ENCODE peak calls at places on chromosomes 16 and 17, in six cellular contexts. U is CD4-positive, CD25-positive, alpha-beta regulatory T cell; I is body of pancreas; J is heart left ventricle; V is endothelial cell of umbilical vein; E is K562. H is an unnamed sample. For H3K36me3 and H3K27me3, the result is how much of the 10 kb centered on the place peaks cover.

GRCh38 chr16:55437627-55438026 is 41.4 kb upstream of the MMP2 start:
- DNase-seq in J (no peak), E (no peak), U (no peak), V (no peak), I (no peak), H (peak)

GRCh38 chr17:50272711-50273653 is 1.3 kb upstream of the TMEM92 start:
- DNase-seq in I (peak), E (peak), J (peak), V (peak), U (peak), H (peak)

GRCh38 chr16:1890024-1890700 is 18.2 kb upstream of the MEIOB start:
- DNase-seq in U (no peak), V (no peak), I (no peak), E (peak), J (no peak), H (no peak)

GRCh38 chr17:64315032-64315490 is 52.0 kb upstream of the TEX2 start:
- DNase-seq in U (no peak), V (peak), J (peak), E (no peak), I (peak), H (peak)

GRCh38 chr17:61662771-61663170 is 71.8 kb upstream of the NACA2 start:
- DNase-seq in I (no peak), V (no peak), E (no peak), U (no peak), J (no peak), H (no peak)

GRCh38 chr16:2196162-2196980 is at the start of gene CASKIN1:
- DNase-seq in U (no peak), E (peak), V (no peak), J (no peak), I (no peak), H (no peak)

GRCh38 chr16:79863128-79864031 is 262.8 kb upstream of the MAF start:
- DNase-seq in E (no peak), I (no peak), U (no peak), J (no peak), V (no peak), H (no peak)

GRCh38 chr17:45429338-45430005 is 3.2 kb downstream of the ARHGAP27 start:
- DNase-seq in E (no peak), I (peak), U (no peak), J (no peak), V (no peak), H (no peak)

GRCh38 chr17:27315322-27315721 is 21.4 kb downstream of the WSB1 start:
- DNase-seq in E (no peak), V (no peak), J (peak), U (no peak), I (peak), H (peak)

GRCh38 chr17:494601-495195 is 142.1 kb upstream of the RPH3AL start:
- DNase-seq in E (no peak), I (no peak), V (peak), J (no peak), U (no peak), H (no peak)

GRCh38 chr16:70746708-70747424 is 54.1 kb downstream of the VAC14 start:
- DNase-seq in V (peak), E (peak), J (peak), U (peak), I (peak), H (peak)

GRCh38 chr16:81838794-81839193 is 59.7 kb downstream of the PLCG2 start:
- DNase-seq in E (no peak), U (no peak), I (no peak), J (no peak), V (peak), H (no peak)

GRCh38 chr16:55515110-55515509 is 6.2 kb downstream of the LPCAT2 start:
- DNase-seq in J (no peak), I (no peak), U (no peak), V (no peak), E (no peak), H (no peak)

GRCh38 chr16:58508671-58509251 is 6.6 kb upstream of the SETD6 start:
- DNase-seq in E (no peak), U (no peak), V (no peak), J (no peak), I (peak), H (no peak)

GRCh38 chr17:45975640-45976295 is 23.3 kb upstream of the STH start:
- DNase-seq in U (no peak), I (no peak), E (no peak), J (no peak), V (no peak), H (no peak)

GRCh38 chr17:83079340-83079747 is at the start of gene METRNL:
- DNase-seq in U (peak), I (peak), J (peak), E (peak), V (no peak), H (peak)

GRCh38 chr17:6603746-6604325 is 36.7 kb downstream of the KIAA0753 start:
- DNase-seq in V (peak), J (peak), E (no peak), I (peak), U (no peak), H (no peak)

GRCh38 chr17:30238387-30239088 is 3.0 kb upstream of the SLC6A4 start:
- DNase-seq in E (peak), I (no peak), V (no peak), J (no peak), U (no peak), H (no peak)

GRCh38 chr17:72719582-72720493 is 372.6 kb downstream of the SLC39A11 start:
- DNase-seq in I (no peak), U (peak), V (no peak), E (no peak), J (no peak), H (no peak)

GRCh38 chr17:13776027-13776551 is 174.4 kb upstream of the HS3ST3A1 start:
- DNase-seq in E (no peak), V (no peak), U (no peak), I (no peak), J (peak), H (peak)

GRCh38 chr16:27827765-27828164 is 235.7 kb downstream of the GSG1L start:
- DNase-seq in V (no peak), J (no peak), I (no peak), E (no peak), U (no peak), H (no peak)

GRCh38 chr16:1700246-1700645 is 5.7 kb upstream of the MAPK8IP3 start:
- DNase-seq in J (no peak), V (no peak), U (no peak), E (no peak), I (no peak), H (no peak)

GRCh38 chr17:66985338-66985737 is 20.8 kb downstream of the CACNG4 start:
- DNase-seq in U (no peak), J (no peak), I (no peak), E (no peak), V (no peak), H (no peak)

GRCh38 chr17:19345067-19345460 is 17.5 kb downstream of the B9D1 start:
- DNase-seq in J (no peak), U (no peak), E (no peak), I (no peak), V (no peak), H (no peak)

GRCh38 chr16:31472559-31473203 is 729 bp downstream of the TGFB1I1 start:
- DNase-seq in V (peak), I (peak), E (peak), J (peak), U (peak), H (peak)

GRCh38 chr16:88856122-88856827 is 472 bp downstream of the GALNS start:
- DNase-seq in I (no peak), V (no peak), J (peak), U (no peak), E (peak), H (no peak)

GRCh38 chr16:56824335-56824734 is 40.7 kb upstream of the SLC12A3 start:
- DNase-seq in I (peak), U (no peak), V (no peak), E (peak), J (no peak), H (peak)

GRCh38 chr17:80916246-80916645 is 75.4 kb upstream of the CHMP6 start:
- DNase-seq in E (no peak), I (peak), U (no peak), V (no peak), J (no peak), H (no peak)

GRCh38 chr17:78013683-78014467 is 55.4 kb downstream of the TNRC6C start:
- DNase-seq in I (peak), J (peak), E (peak), U (peak), V (peak), H (no peak)

GRCh38 chr17:1808649-1809048 is 21.1 kb downstream of the SMYD4 start:
- DNase-seq in U (no peak), E (no peak), J (no peak), I (no peak), V (no peak), H (no peak)
- H3K36me3 ChIP-seq in U (under half), E (under half), J (half or more), I (under half), V (under half), H (under half)

GRCh38 chr16:85464342-85465305 is 148.5 kb upstream of the GSE1 start:
- DNase-seq in U (no peak), E (no peak), I (no peak), V (no peak), J (no peak), H (no peak)
- H3K27me3 ChIP-seq in U (under half), E (under half), I (under half), V (under half), J (under half), H (under half)

GRCh38 chr17:42698736-42699414 is 16.5 kb downstream of the CNTNAP1 start:
- DNase-seq in U (no peak), J (peak), E (peak), I (no peak), V (no peak), H (peak)

GRCh38 chr17:42699415-42699740 is 17.0 kb downstream of the CNTNAP1 start:
- DNase-seq in I (no peak), E (no peak), U (no peak), J (no peak), V (no peak), H (no peak)

GRCh38 chr17:42697108-42697811 is 14.9 kb downstream of the CNTNAP1 start:
- DNase-seq in V (no peak), I (no peak), E (no peak), J (no peak), U (no peak), H (no peak)

GRCh38 chr17:42702446-42702845 is 20.1 kb downstream of the CNTNAP1 start:
- DNase-seq in V (no peak), E (no peak), U (no peak), I (no peak), J (no peak), H (no peak)

GRCh38 chr17:42700890-42701289 is 18.6 kb downstream of the CNTNAP1 start:
- DNase-seq in I (no peak), U (no peak), J (no peak), V (no peak), E (no peak), H (no peak)
- H3K36me3 ChIP-seq in I (under half), U (half or more), J (half or more), V (under half), E (under half), H (under half)

GRCh38 chr17:71528210-71528609 is 592.6 kb upstream of the SOX9 start:
- DNase-seq in V (no peak), E (no peak), I (no peak), J (no peak), U (no peak), H (no peak)
- H3K27me3 ChIP-seq in V (under half), E (under half), I (under half), J (under half), U (under half), H (under half)

DNA sequence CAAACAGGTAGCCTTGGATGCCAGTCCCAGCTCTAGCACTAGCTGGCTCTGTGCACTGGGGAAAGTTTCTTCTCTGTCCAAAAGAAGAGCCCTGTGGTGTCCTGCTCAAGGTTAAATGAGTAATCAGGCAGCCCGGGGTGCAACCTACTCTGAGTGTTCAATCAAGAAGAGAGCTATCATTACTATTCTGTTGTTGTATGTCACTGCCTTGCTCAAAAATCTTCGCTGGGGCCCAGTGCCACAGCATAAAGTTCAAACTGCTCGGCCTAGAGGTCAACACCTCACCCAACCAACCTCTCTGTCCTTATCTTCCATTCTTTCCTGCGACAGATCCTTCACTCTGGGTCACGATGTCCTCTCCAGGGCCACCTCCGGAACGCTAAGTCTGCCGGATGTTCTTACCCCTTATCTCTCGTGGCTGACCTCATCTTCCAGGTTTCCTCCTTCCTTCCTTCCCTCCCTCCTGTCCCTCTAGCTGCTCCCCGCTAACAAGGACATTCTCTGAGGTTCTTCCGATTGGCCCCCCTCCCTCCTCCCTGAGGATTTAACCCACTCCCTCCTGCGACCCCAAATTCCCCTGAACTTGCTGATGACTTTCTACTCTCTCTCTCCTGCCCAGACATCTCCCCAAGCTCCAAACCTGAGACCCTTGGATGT is 4.4 kb downstream of the FDXR start:
- DNase-seq in J (no peak), U (no peak), I (no peak), V (no peak), E (peak), H (no peak)
- H3K36me3 ChIP-seq in J (under half), U (under half), I (under half), V (under half), E (under half), H (under half)

DNA sequence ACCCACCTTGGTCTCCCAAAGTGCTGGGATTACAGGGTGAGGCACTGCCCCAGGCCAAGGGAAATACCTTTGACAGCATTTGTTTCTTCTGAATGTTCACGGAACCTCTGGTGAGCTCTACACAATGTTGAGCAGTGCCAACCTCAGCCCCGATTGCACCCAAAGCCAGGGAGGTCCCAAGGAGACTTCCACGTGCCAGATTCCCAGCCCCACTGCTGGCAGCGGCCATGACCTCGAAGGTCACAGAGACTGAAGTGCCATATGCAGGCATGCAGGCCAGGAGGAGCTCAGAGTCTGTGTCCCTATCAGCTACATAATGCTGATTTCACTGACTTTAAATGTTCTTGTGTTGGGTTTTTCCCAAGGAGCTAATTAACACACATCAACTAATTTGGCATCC is 226.4 kb upstream of the FOXF1 start:
- DNase-seq in U (no peak), I (no peak), E (no peak), V (no peak), J (no peak), H (no peak)
- H3K27me3 ChIP-seq in U (under half), I (under half), E (under half), V (half or more), J (half or more), H (under half)